ENCODE peak calls at places on chromosome 15, in four cellular contexts. G, C, H and P are unnamed samples.

GRCh38 chr15:101537681-101538080 is 48.2 kb upstream of the PCSK6 start:
- DNase-seq in G (peak), C (no peak), H (no peak), P (no peak)

GRCh38 chr15:94610069-94610863 is 378.9 kb downstream of the MCTP2 start:
- DNase-seq in G (no peak), C (no peak), H (no peak), P (peak)

GRCh38 chr15:99015677-99016568 is 8.3 kb upstream of the PGPEP1L start:
- DNase-seq in G (no peak), C (no peak), H (no peak), P (no peak)

GRCh38 chr15:87720235-87720634 is 536.3 kb downstream of the NTRK3 start:
- DNase-seq in G (no peak), C (no peak), H (no peak), P (no peak)

GRCh38 chr15:101118615-101119014 is 133.2 kb downstream of the CHSY1 start:
- DNase-seq in G (no peak), C (no peak), H (no peak), P (no peak)

GRCh38 chr15:72796515-72797337 is 13.2 kb upstream of the ADPGK start:
- DNase-seq in G (no peak), C (peak), H (no peak), P (peak)

GRCh38 chr15:52658955-52659354 is 20.2 kb downstream of the ATOSA start:
- DNase-seq in G (no peak), C (no peak), H (no peak), P (no peak)

GRCh38 chr15:77599899-77600298 is 32.8 kb downstream of the LINGO1 start:
- DNase-seq in G (peak), C (peak), H (no peak), P (peak)

GRCh38 chr15:100930306-100930848 is 11.2 kb downstream of the LRRK1 start:
- DNase-seq in G (no peak), C (no peak), H (no peak), P (no peak)

GRCh38 chr15:27623149-27623548 is 476.0 kb downstream of the OCA2 start:
- DNase-seq in G (no peak), C (no peak), H (no peak), P (no peak)

GRCh38 chr15:27623560-27624305 is 475.4 kb downstream of the OCA2 start:
- DNase-seq in G (no peak), C (no peak), H (no peak), P (no peak)

GRCh38 chr15:27627623-27628022 is 471.5 kb downstream of the OCA2 start:
- DNase-seq in G (no peak), C (no peak), H (no peak), P (no peak)

GRCh38 chr15:27628486-27628885 is 470.6 kb downstream of the OCA2 start:
- DNase-seq in G (no peak), C (no peak), H (no peak), P (no peak)
- TF ChIP-seq EZH2 in G (no peak), C (no peak), H (no peak), P (no peak)

DNA sequence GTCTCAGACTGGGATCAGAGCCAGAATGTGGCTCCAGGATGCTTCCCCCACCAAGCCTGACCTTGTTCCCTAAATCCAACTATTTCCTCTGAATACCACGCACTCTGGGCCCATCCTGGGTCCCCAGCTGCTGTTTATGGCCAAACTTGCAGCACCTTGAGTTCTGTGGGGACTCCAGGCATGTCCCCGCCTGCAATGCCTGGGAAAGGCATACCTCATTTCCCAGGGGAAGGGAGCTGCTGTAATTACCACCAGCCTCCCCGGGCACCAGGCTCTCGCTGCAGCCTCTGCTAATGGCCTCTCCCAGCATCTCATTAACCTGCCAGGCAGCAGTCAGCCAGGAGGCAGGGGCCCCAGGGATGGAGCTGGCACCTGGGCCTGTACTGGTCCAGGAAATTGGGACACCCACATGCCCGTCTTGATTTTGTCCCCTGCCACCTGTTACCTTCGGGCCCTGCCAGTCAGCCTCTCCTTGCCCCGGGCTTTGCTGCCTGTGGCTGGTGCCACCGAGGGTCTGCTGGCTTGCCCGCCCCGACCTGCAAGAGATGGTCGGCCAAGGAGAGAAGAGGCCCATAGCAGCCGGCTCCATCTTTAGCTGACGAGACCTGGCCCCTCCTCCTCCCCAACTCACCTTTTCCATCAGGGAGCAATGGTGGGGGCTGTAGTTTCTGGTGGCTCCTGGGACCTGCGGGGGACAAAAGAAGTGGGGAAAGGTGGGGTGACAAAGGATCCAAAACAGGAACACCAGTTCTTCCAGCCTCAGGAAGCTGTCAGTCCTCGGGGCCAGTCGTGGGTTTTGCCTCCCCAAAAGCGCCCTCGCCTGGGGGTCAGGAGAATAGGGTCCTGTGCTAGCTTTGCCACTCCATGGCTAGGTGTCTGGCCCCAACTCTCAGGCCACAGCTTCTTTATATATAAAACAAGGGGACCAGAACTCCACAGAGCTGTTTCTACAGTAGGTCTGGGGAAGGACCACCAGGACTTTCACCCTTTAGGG is 4.3 kb downstream of the CCDC9B start:
- DNase-seq in G (no peak), C (peak), H (no peak), P (no peak)
- TF ChIP-seq CTCF in G (no peak), C (peak), H (peak), P (no peak)

DNA sequence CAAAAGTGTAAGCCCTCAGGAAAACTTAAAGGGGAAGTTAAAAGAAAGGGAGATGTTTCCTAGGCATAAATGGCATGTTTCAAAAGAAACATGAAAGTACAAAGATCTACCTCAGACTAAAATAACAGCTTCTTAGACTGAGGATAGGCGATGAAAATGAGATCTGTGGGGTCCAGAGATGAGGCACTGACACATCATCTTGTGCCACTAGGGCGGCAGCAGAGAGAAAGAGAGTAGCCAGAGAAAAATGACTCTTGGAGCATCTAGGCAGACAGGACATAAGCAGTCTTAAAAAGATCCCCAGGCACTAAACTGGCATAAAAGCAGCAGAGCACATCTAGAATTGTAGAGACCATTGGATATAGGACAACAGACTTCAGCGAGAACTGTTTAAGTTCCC is 42.5 kb upstream of the RFX7 start:
- DNase-seq in G (no peak), C (peak), H (no peak), P (no peak)
- TF ChIP-seq JUN in G (no peak), C (no peak), H (no peak), P (no peak)

DNA sequence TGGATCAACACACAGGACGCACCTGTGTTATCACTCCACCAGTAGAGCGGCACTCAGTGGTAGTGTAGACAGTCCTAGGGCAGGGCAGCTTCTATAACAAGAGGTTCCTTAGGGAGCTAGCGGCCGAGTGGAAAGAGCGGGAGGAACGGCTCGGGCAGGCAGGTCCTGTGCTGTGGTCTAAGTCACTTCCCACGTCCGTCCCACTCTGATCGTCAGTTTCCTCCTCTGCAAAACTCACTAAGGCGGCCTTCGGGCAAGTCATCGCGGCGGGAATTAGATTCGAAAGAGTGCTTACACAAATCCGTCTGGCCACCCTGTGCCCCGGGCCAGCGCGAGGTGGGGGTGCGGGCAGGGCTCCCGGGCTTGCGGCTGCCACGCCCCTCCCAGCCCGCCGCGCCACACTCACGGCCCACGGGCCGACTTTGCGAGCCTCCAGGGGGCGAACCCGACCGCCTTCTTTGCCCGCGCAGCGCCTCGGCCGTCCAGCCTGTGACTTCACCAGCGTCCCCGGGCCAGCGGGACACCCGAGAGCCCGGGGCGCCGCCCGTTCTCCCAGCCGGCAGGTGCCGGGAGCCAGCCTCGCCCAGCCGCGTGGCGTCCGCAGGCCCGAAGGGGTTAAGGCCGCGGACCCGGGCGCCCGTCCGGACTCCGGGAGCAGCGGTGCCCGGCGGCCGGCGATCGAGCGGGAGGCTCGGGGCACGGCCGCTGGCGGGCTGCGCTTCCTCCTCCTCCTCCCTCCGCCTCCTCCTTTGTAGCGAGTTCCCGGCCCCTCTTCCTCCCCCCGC is 426 bp upstream of the CORO2B start:
- DNase-seq in G (no peak), C (no peak), H (no peak), P (peak)
- TF ChIP-seq EZH2 in G (peak), C (no peak), H (peak), P (peak)

DNA sequence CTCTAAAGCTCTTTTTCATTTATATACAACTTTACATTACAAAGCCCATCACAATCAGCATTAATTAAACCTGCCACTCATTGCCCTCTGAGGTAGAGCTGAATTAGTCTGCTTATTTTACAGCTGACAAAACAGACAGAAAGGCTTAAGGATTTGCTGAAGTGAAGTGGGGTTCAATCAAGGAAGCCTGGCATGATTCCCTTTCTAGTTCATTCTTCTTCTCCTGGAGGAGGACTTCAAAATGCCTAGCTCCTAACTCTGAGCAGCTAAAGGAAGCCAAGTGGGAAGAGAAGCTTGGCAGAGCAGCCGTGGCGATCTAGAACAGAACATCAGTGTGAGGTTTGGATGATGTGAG is 15.8 kb upstream of the RPS27L start:
- DNase-seq in G (no peak), C (no peak), H (no peak), P (no peak)
- TF ChIP-seq CTCF in G (no peak), C (no peak), H (no peak), P (no peak)

GRCh38 chr15:66820474-66821258 is 118.6 kb downstream of the SMAD6 start:
- DNase-seq in G (no peak), C (no peak), H (no peak), P (no peak)

GRCh38 chr15:66815322-66815721 is 113.3 kb downstream of the SMAD6 start:
- DNase-seq in G (no peak), C (no peak), H (no peak), P (peak)

GRCh38 chr15:66819084-66819483 is 117.0 kb downstream of the SMAD6 start:
- DNase-seq in G (no peak), C (no peak), H (no peak), P (no peak)

GRCh38 chr15:66821307-66821706 is 119.3 kb downstream of the SMAD6 start:
- DNase-seq in G (no peak), C (no peak), H (no peak), P (no peak)

DNA sequence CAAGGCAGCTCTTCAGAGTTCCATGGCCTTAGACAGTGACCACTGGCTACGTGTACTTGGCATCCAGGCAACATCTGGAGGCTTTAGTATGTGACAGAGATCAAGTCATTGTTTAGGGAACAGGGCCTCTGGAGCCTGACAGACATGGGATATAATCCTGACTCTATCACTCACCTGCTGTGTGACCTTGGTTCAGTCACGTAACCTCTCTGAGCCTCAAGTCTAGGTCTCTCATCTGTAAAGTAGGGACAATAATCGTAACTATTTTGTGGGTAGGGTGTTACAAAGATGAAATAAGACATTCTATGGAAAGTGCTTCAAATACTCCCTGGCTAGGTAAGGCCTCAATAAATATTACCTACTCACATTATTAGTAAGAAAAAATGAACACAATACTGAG is 114.2 kb downstream of the SMAD6 start:
- DNase-seq in G (no peak), C (no peak), H (no peak), P (no peak)
- TF ChIP-seq JUN in G (no peak), C (no peak), H (no peak), P (no peak)

GRCh38 chr15:36886135-36887011 is 214.0 kb downstream of the MEIS2 start:
- DNase-seq in G (no peak), C (no peak), H (no peak), P (no peak)

GRCh38 chr15:36888018-36888992 is 212.0 kb downstream of the MEIS2 start:
- DNase-seq in G (no peak), C (peak), H (no peak), P (no peak)

GRCh38 chr15:36884404-36885335 is 215.7 kb downstream of the MEIS2 start:
- DNase-seq in G (no peak), C (no peak), H (no peak), P (no peak)

GRCh38 chr15:36885709-36886108 is 214.6 kb downstream of the MEIS2 start:
- DNase-seq in G (no peak), C (no peak), H (no peak), P (no peak)

GRCh38 chr15:36887214-36888017 is 212.9 kb downstream of the MEIS2 start:
- DNase-seq in G (no peak), C (peak), H (no peak), P (no peak)
- TF ChIP-seq EZH2 in G (no peak), C (no peak), H (no peak), P (peak)

DNA sequence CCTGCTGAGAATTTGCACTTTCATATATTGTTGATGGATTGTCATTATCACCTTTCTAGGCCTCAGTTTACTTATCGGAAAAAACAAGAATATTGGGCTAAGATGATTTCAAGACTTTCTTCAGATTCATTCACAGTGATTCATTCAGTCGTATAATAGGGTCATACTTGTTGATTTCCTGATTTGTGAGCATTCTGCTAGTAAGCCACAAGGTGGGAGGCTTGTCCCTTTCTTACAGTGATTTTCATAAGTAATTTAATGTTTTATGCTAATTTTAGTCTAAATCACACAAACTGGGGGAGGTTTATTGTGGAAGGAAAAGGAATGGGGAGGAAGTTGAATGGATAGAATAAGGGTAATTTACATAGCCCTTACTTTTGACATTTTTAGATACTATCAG is 126.8 kb upstream of the GOLGA6L4 start:
- DNase-seq in G (no peak), C (no peak), H (no peak), P (no peak)
- TF ChIP-seq CTCF in G (no peak), C (no peak), H (peak), P (no peak)

GRCh38 chr15:41987246-41987924 is 15.0 kb upstream of the EHD4 start:
- DNase-seq in G (no peak), C (no peak), H (no peak), P (no peak)

GRCh38 chr15:41984622-41985021 is 12.3 kb upstream of the EHD4 start:
- DNase-seq in G (no peak), C (no peak), H (no peak), P (no peak)

GRCh38 chr15:41983621-41984571 is 11.5 kb upstream of the EHD4 start:
- DNase-seq in G (no peak), C (no peak), H (no peak), P (no peak)

GRCh38 chr15:41983221-41983620 is 10.9 kb upstream of the EHD4 start:
- DNase-seq in G (no peak), C (no peak), H (no peak), P (no peak)

DNA sequence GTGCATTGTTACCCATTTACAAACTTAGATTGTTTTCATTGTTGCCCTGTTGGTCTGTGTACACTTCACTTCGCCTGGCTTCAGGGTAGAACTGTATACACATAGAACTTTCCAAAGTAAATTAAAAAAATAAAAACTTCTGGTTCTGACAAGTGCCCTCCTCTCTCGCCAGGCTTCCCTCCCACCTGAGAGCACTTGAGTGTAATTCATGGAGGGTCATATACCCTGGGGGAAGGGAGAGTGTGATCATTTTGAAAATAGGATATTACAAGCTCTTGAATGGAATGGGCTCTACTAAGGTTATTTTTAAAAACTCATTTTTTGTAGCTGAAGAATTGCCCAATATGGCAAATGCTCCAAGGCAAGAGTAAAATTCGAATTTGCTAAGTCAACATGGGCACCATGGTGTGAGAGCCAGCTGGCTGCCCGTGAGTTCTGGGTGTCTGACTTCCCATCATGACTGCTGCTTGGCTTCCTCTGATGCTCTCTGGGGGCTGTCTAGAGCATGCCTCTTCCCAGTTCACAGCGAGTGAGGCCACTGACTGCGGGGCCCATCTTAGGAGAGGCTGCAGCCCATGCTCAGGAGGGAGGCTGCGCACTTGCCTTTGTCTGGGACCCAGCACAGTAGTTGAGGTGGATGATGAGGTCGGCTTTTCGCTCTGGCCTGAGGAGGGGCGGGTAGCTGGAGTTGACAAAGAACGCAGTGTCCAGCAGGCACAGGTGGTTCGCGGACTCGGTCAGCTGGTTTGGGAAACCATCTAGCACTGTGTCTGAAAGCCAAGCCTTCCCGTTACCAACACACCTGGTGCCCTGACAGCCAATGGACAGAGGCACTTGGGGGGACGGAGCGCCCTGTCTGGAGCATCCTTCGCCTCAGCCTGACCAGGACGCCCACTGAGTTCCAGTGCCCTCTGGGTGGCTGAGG is 13.1 kb upstream of the EHD4 start:
- DNase-seq in G (no peak), C (no peak), H (no peak), P (no peak)
- TF ChIP-seq JUN in G (no peak), C (no peak), H (no peak), P (no peak)